ENCODE peak calls at places on chromosome 10, in six cellular contexts. V is IMR-90, W is A549, S is stomach, U is right lobe of liver, P is uterus. Z is an unnamed sample.

GRCh38 chr10:7950981-7951847 is 103.3 kb upstream of the GATA3 start:
- DNase-seq in S (no peak), P (no peak), U (no peak), W (peak), V (peak), Z (no peak)

GRCh38 chr10:15353471-15353870 is 17.6 kb downstream of the FAM171A1 start:
- DNase-seq in U (no peak), S (no peak), W (no peak), P (no peak), V (no peak), Z (no peak)

GRCh38 chr10:104232613-104233102 is 494 bp upstream of the CFAP43 start:
- DNase-seq in P (no peak), V (no peak), S (no peak), W (no peak), U (peak), Z (no peak)

GRCh38 chr10:7300327-7300726 is 110.5 kb downstream of the SFMBT2 start:
- DNase-seq in W (peak), P (peak), V (peak), S (no peak), U (no peak), Z (no peak)

GRCh38 chr10:51706225-51706624 is 6.8 kb upstream of the CSTF2T start:
- DNase-seq in P (peak), W (no peak), V (peak), S (peak), U (no peak), Z (peak)

GRCh38 chr10:16258476-16259040 is 178.3 kb upstream of the PTER start:
- DNase-seq in S (no peak), U (no peak), W (no peak), P (no peak), V (no peak), Z (no peak)

GRCh38 chr10:80068270-80068669 is 10.2 kb upstream of the TMEM254 start:
- DNase-seq in S (no peak), U (no peak), P (no peak), V (no peak), W (no peak), Z (no peak)

GRCh38 chr10:381805-382204 is 246.6 kb downstream of the ZMYND11 start:
- DNase-seq in S (no peak), W (no peak), P (no peak), U (no peak), V (no peak), Z (no peak)

GRCh38 chr10:33010132-33011037 is 52.4 kb upstream of the ITGB1 start:
- DNase-seq in W (peak), S (no peak), V (peak), U (no peak), P (no peak), Z (no peak)

GRCh38 chr10:62917475-62918238 is 101.5 kb upstream of the EGR2 start:
- DNase-seq in V (no peak), P (no peak), S (no peak), U (no peak), W (no peak), Z (no peak)

GRCh38 chr10:68550747-68551411 is 9.3 kb upstream of the TET1 start:
- DNase-seq in V (peak), W (peak), P (peak), U (no peak), S (peak), Z (peak)

GRCh38 chr10:29481906-29482440 is 152.8 kb downstream of the SVIL start:
- DNase-seq in V (no peak), W (no peak), S (no peak), U (no peak), P (no peak), Z (no peak)

GRCh38 chr10:62705789-62706188 is 98.7 kb upstream of the ADO start:
- DNase-seq in S (no peak), P (no peak), U (no peak), V (no peak), W (no peak), Z (no peak)

GRCh38 chr10:1022413-1022812 is 3.2 kb downstream of the IDI2 start:
- DNase-seq in V (no peak), S (no peak), W (no peak), U (no peak), P (no peak), Z (no peak)

GRCh38 chr10:60496181-60496580 is 106.5 kb upstream of the ANK3 start:
- DNase-seq in V (no peak), S (no peak), U (no peak), P (no peak), W (no peak), Z (no peak)

GRCh38 chr10:49738616-49739360 is 23.3 kb downstream of the OGDHL start:
- DNase-seq in P (no peak), U (no peak), V (no peak), W (no peak), S (peak), Z (no peak)

GRCh38 chr10:104580774-104581675 is 60.1 kb upstream of the SORCS3 start:
- DNase-seq in U (peak), S (peak), P (peak), V (peak), W (peak), Z (peak)

GRCh38 chr10:1372212-1372611 is 316.0 kb downstream of the WDR37 start:
- DNase-seq in V (no peak), P (no peak), W (no peak), U (no peak), S (no peak), Z (no peak)

GRCh38 chr10:15116225-15116624 is 19.1 kb downstream of the RPP38 start:
- DNase-seq in S (no peak), V (no peak), U (no peak), P (no peak), W (no peak), Z (no peak)

GRCh38 chr10:104045151-104046089 is 40.3 kb downstream of the COL17A1 start:
- DNase-seq in P (no peak), W (peak), U (peak), S (peak), V (peak), Z (no peak)

GRCh38 chr10:57692255-57692980 is 575.3 kb downstream of the IPMK start:
- DNase-seq in V (peak), U (no peak), W (peak), P (no peak), S (no peak), Z (no peak)

GRCh38 chr10:90313548-90314325 is 544.1 kb downstream of the HTR7 start:
- DNase-seq in V (peak), S (no peak), U (no peak), P (no peak), W (no peak), Z (no peak)

GRCh38 chr10:4835494-4835918 is 9.5 kb downstream of the AKR1E2 start:
- DNase-seq in P (no peak), U (no peak), W (no peak), V (no peak), S (no peak), Z (no peak)

GRCh38 chr10:65846949-65847348 is 1078.9 kb upstream of the LRRTM3 start:
- DNase-seq in S (no peak), U (no peak), P (no peak), W (no peak), V (no peak), Z (no peak)

GRCh38 chr10:129277080-129277479 is 190.0 kb upstream of the MGMT start:
- DNase-seq in S (no peak), W (no peak), V (no peak), P (no peak), U (no peak), Z (no peak)
- H3K4me3 ChIP-seq in S (no peak), W (no peak), V (no peak), P (no peak), U (no peak), Z (no peak)

DNA sequence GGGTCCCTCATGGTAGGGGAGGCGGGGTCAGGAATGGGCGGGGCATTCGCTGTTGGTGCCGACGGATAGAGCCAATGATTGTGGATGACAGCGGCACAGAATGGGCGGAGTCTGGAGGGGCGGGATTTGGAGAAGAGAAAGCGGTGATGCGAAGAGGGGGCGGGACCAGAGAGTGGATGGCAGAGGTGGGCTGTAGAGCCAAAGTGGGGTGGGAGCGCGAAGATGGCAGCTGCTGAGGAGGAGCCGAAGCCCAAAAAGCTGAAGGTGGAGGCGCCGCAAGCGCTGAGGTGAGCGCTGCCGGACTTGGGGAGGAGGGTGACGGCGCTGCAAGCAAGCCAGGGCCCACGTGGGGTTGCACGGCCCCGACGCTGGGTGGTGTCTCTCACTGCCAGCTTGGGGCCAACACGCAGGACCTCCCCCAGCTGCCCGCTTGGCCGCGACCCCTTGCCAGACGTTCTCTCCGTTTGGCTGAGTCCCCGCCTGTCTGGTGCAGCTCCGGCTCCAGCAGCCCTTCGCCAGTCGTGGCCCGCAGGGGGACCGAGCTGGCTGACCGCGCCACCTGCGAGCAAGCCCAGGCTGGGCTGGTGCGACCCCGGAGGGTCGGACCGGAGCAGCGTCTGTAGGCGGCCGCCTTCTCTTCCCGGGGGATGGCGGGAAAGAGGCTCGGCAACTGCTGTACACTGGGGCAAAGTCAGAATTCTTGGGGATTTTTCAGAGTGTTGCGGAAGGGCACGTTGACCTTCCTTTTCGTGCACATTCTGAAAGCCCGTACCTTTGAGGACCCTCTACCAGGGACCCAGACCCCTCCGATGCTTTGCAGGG is at the start of gene ADK:
- DNase-seq in U (peak), S (peak), P (peak), W (peak), V (peak), Z (peak)
- TF ChIP-seq POLR2A in U (peak), S (peak), P (peak), W (peak), V (peak), Z (peak)

GRCh38 chr10:13658864-13659685 is 72.3 kb downstream of the PRPF18 start:
- DNase-seq in P (no peak), W (no peak), V (no peak), U (peak), S (no peak), Z (no peak)
- H3K4me3 ChIP-seq in P (no peak), W (no peak), V (no peak), U (no peak), S (no peak), Z (no peak)

DNA sequence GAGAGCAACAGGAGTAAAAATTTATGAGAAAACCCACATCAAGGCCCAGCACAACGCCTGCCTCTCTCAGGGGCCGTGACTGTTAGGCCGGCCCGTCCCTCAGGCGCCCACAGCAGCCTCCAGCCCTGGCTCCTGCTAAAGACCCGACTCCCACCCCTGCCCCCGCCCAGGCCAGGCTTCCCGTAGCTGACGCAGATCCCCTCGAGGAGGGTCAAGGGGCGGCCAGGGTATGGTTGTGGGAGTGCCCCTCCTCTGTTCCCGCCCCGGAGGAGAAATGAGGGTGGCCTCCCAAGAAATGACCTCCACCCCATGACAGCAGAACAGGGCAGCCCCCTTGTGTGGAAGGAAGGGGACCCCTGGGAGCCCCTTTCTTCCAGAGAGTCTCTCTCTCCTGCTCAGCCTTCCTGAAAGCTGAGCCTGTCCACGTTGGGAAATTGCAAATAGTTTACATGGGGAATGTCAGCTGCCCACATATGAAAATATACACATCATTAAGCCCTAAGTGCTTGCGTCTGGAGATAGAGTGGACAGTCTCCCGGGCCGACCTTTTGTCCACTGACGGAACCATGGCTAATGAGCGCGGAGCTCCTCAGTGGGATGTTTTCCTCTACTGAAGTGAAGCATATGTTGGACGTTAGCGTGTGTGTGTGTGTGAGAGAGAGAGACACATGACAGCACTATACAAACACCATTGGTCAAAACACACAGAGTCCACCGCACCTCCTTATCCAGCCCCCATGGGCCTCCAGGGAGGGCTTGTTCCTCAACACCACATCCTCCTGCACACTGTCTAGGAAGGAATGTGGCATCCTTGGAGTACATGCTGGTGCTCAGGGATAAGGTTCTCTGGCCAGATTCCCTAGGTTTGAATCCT is 128.5 kb downstream of the RGS10 start:
- DNase-seq in P (no peak), W (no peak), U (peak), V (peak), S (peak), Z (no peak)
- TF ChIP-seq POLR2A in P (no peak), W (no peak), U (no peak), V (peak), S (no peak), Z (no peak)

DNA sequence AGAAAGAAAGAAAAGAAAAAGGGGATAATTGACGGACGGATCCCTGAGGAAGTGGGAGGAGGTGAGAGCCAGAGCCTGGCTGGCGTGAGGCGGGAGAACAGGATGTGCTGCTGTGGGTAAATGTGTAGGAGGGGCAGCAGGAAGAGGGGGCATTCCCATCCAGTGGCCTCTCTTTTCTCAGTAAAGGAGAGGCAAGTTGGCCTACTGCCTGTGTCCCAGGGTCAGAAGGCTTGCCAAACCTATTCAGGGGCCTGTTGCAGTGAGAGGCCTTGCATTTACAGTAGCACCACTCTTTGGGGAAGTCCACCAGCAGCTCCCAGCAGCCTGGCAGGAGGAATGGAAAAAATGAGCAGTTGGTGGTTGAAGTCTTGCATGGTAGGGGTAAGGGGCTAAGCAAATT is 26.6 kb upstream of the ASCC1 start:
- DNase-seq in U (peak), V (no peak), P (peak), S (peak), W (no peak), Z (peak)
- H3K4me3 ChIP-seq in U (no peak), V (no peak), P (no peak), S (no peak), W (no peak), Z (no peak)

DNA sequence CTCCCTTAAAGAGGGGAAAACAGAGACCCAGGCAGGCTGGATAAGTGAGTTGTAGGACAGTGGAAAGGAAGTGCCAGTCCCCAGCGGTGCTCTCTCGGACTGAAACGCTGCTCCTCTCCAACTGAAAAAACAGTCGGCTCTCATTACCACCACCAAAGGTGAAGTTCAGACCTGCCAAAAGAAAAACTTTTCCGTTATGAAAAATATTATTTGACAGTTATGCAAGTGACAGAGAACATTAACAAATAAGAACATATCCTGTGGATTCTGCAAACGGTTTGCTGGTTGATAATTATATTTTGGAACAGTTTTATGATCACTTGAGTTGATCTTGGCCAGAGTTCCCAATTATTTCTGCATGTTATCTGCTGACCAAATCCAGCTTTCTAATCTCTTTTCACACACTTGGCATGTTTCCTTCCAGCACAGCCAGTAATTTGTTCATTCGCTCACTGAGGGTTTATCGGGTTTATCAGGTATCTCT is 82.6 kb downstream of the PTPRE start:
- DNase-seq in P (no peak), U (no peak), V (no peak), W (no peak), S (no peak), Z (no peak)
- TF ChIP-seq POLR2A in P (no peak), U (no peak), V (no peak), W (no peak), S (no peak), Z (no peak)

DNA sequence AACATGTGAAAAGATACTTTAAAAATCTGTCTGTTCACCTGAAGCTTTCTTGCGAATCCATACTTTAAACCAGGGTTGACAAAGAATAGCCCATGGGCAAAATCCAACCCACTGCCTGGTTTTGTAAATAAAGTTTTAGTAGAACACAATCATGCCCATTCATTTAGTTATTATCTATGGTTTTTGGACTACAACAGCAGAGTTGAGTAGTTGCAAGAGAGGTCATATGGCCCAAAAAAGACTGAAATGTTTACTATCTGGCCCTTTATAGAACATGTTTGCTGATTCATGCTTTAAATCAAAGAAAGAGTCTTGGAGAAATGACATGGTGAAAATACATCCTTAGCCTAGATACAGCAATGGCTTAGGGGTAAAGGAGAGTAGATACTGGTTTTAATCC is 356.2 kb downstream of the RNLS start:
- DNase-seq in W (no peak), S (no peak), U (no peak), P (no peak), V (no peak), Z (no peak)
- H3K4me3 ChIP-seq in W (no peak), S (no peak), U (no peak), P (no peak), V (no peak), Z (no peak)

GRCh38 chr10:46284286-46285229 is 2.2 kb upstream of the ANTXRL start:
- DNase-seq in S (peak), U (peak), W (peak), P (peak), V (peak), Z (peak)
- TF ChIP-seq POLR2A in S (no peak), U (no peak), W (peak), P (peak), V (no peak), Z (peak)

Z was measured in Peyer's patch.